ENCODE peak calls at places on chromosomes 13 and 19, in five cellular contexts. One of them, this sample, is unnamed.

GRCh38 chr19:47518139-47518538 is 3.3 kb upstream of the NAPA start:
- DNase-seq in HCT116: no peak
- DNase-seq in left ventricle myocardium inferior: no peak
- DNase-seq in cardiac fibroblast: no peak
- DNase-seq in endothelial cell: no peak
- DNase-seq in this sample: no peak

GRCh38 chr19:49515767-49516166 is 3.3 kb downstream of the FCGRT start:
- DNase-seq in HCT116: no peak
- DNase-seq in endothelial cell: no peak
- DNase-seq in left ventricle myocardium inferior: peak; percentile 51
- DNase-seq in cardiac fibroblast: peak; percentile 43
- DNase-seq in this sample: no peak

GRCh38 chr13:105702441-105702840 is 833.0 kb downstream of the EFNB2 start:
- DNase-seq in cardiac fibroblast: no peak
- DNase-seq in endothelial cell: no peak
- DNase-seq in left ventricle myocardium inferior: no peak
- DNase-seq in HCT116: no peak
- DNase-seq in this sample: no peak

GRCh38 chr13:114095486-114095885 is 36.9 kb downstream of the RASA3 start:
- DNase-seq in endothelial cell: no peak
- DNase-seq in HCT116: no peak
- DNase-seq in cardiac fibroblast: no peak
- DNase-seq in left ventricle myocardium inferior: no peak
- DNase-seq in this sample: no peak

GRCh38 chr13:88979465-88980180 is 1308.5 kb downstream of the SLITRK5 start:
- DNase-seq in left ventricle myocardium inferior: no peak
- DNase-seq in HCT116: no peak
- DNase-seq in cardiac fibroblast: no peak
- DNase-seq in endothelial cell: no peak
- DNase-seq in this sample: no peak

GRCh38 chr19:18770663-18771327 is 20.3 kb downstream of the COMP start:
- DNase-seq in left ventricle myocardium inferior: no peak
- DNase-seq in cardiac fibroblast: no peak
- DNase-seq in HCT116: no peak
- DNase-seq in endothelial cell: no peak
- DNase-seq in this sample: no peak

GRCh38 chr19:29535984-29536508 is 10.3 kb downstream of the VSTM2B start:
- DNase-seq in HCT116: no peak
- DNase-seq in left ventricle myocardium inferior: no peak
- DNase-seq in endothelial cell: no peak
- DNase-seq in cardiac fibroblast: no peak
- DNase-seq in this sample: no peak

GRCh38 chr13:86567119-86567518 is 767.9 kb upstream of the SLITRK6 start:
- DNase-seq in left ventricle myocardium inferior: no peak
- DNase-seq in HCT116: no peak
- DNase-seq in cardiac fibroblast: no peak
- DNase-seq in endothelial cell: no peak
- DNase-seq in this sample: no peak

GRCh38 chr13:44329909-44330545 is 43.6 kb upstream of the SERP2 start:
- DNase-seq in HCT116: no peak
- DNase-seq in left ventricle myocardium inferior: no peak
- DNase-seq in endothelial cell: no peak
- DNase-seq in cardiac fibroblast: no peak
- DNase-seq in this sample: no peak

GRCh38 chr19:45137179-45137761 is 23.5 kb downstream of the NKPD1 start:
- DNase-seq in endothelial cell: no peak
- DNase-seq in left ventricle myocardium inferior: peak; percentile 70
- DNase-seq in cardiac fibroblast: no peak
- DNase-seq in HCT116: no peak
- DNase-seq in this sample: no peak

GRCh38 chr19:29193116-29193515 is 19.8 kb downstream of the UQCRFS1 start:
- DNase-seq in cardiac fibroblast: no peak
- DNase-seq in endothelial cell: no peak
- DNase-seq in HCT116: no peak
- DNase-seq in left ventricle myocardium inferior: no peak
- DNase-seq in this sample: no peak

GRCh38 chr19:35332817-35333216 is 3.8 kb downstream of the CD22 start:
- DNase-seq in left ventricle myocardium inferior: no peak
- DNase-seq in cardiac fibroblast: no peak
- DNase-seq in HCT116: no peak
- DNase-seq in endothelial cell: no peak
- DNase-seq in this sample: no peak

GRCh38 chr13:41919031-41919740 is 41.7 kb downstream of the VWA8 start:
- DNase-seq in endothelial cell: no peak
- DNase-seq in HCT116: no peak
- DNase-seq in cardiac fibroblast: no peak
- DNase-seq in left ventricle myocardium inferior: no peak
- DNase-seq in this sample: no peak

GRCh38 chr19:8641908-8642547 is 11.6 kb downstream of the NFILZ start:
- DNase-seq in left ventricle myocardium inferior: no peak
- DNase-seq in cardiac fibroblast: peak; percentile 84
- DNase-seq in endothelial cell: peak; percentile 12
- DNase-seq in HCT116: peak; percentile 51
- DNase-seq in this sample: no peak

GRCh38 chr13:50124536-50125305 is 109.5 kb downstream of the KCNRG start:
- DNase-seq in endothelial cell: peak; percentile 65
- DNase-seq in cardiac fibroblast: peak; percentile 61
- DNase-seq in left ventricle myocardium inferior: peak; percentile 97
- DNase-seq in HCT116: no peak
- DNase-seq in this sample: peak; percentile 97

GRCh38 chr19:10419200-10419645 is 1.1 kb upstream of the PDE4A start:
- DNase-seq in HCT116: no peak
- DNase-seq in left ventricle myocardium inferior: no peak
- DNase-seq in endothelial cell: no peak
- DNase-seq in cardiac fibroblast: no peak
- DNase-seq in this sample: no peak

GRCh38 chr19:58450836-58451357 is 525 bp upstream of the ZNF324B start:
- DNase-seq in endothelial cell: no peak
- DNase-seq in cardiac fibroblast: no peak
- DNase-seq in left ventricle myocardium inferior: no peak
- DNase-seq in HCT116: no peak
- DNase-seq in this sample: no peak

GRCh38 chr13:26996965-26997752 is 174.5 kb downstream of the USP12 start:
- DNase-seq in endothelial cell: no peak
- DNase-seq in HCT116: no peak
- DNase-seq in cardiac fibroblast: peak; percentile 29
- DNase-seq in left ventricle myocardium inferior: no peak
- DNase-seq in this sample: no peak

GRCh38 chr13:28658539-28658795 is 463 bp upstream of the POMP start:
- DNase-seq in left ventricle myocardium inferior: no peak
- DNase-seq in cardiac fibroblast: no peak
- DNase-seq in HCT116: no peak
- DNase-seq in endothelial cell: no peak
- DNase-seq in this sample: no peak

GRCh38 chr19:40283414-40284250 is 1.5 kb downstream of the AKT2 start:
- DNase-seq in cardiac fibroblast: no peak
- DNase-seq in HCT116: no peak
- DNase-seq in endothelial cell: no peak
- DNase-seq in left ventricle myocardium inferior: no peak
- DNase-seq in this sample: no peak

GRCh38 chr19:16588089-16588823 is 16.0 kb upstream of the SLC35E1 start:
- DNase-seq in left ventricle myocardium inferior: no peak
- DNase-seq in endothelial cell: no peak
- DNase-seq in cardiac fibroblast: peak; percentile 43
- DNase-seq in HCT116: no peak
- DNase-seq in this sample: no peak

GRCh38 chr19:13029893-13030292 is 34.6 kb downstream of the NFIX start:
- DNase-seq in endothelial cell: peak; percentile 44
- DNase-seq in HCT116: no peak
- DNase-seq in left ventricle myocardium inferior: no peak
- DNase-seq in cardiac fibroblast: no peak
- DNase-seq in this sample: no peak

DNA sequence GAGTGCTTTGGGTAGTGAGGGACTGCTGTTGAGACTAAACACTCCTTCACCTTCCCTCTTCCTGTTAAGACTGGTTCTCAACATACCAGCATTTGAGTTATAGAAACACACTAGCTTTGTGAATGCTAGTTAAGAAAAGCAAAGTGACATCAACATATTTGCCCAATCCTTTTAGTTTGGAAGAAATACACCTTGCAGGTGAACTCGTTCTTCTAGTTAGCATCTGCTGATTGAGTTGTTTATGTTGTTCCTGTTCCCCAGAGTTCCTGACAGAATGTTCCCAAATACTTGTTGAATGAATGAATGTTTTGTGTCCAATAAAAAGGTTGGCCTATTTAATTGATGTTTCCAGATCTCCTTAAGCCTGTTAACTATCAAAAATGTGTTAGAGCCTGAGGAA is 7.1 kb downstream of the LMO7 start:
- DNase-seq in left ventricle myocardium inferior: no peak
- DNase-seq in HCT116: no peak
- DNase-seq in cardiac fibroblast: no peak
- DNase-seq in endothelial cell: no peak
- DNase-seq in this sample: no peak
- TF ChIP-seq CTCF in left ventricle myocardium inferior: no peak
- TF ChIP-seq CTCF in HCT116: no peak
- TF ChIP-seq CTCF in cardiac fibroblast: no peak
- TF ChIP-seq CTCF in endothelial cell: no peak
- TF ChIP-seq CTCF in this sample: no peak

GRCh38 chr13:67844544-67844943 is 614.4 kb upstream of the PCDH9 start:
- DNase-seq in left ventricle myocardium inferior: no peak
- DNase-seq in cardiac fibroblast: no peak
- DNase-seq in HCT116: no peak
- DNase-seq in endothelial cell: no peak
- DNase-seq in this sample: no peak

DNA sequence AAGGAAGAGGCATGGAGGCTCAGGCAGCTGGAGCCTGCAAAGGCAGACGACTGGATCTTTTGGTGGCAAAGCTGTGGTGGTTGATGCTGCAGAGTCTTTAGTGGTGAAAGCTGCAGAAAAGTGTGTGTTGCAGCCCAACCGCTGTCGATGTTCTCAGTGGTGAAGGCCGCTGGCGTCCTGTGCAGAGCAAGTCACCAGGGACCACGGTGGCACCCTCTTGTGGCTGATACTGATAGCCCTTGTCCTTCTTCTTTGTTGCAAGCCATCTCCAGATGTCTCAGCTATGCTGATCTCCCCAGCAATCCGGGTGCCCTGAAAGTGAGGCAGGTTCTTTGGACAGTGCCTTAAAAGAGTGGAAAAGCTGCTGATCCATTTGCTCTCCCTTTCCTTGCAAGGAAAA is 610.9 kb upstream of the PCDH9 start:
- DNase-seq in cardiac fibroblast: no peak
- DNase-seq in endothelial cell: no peak
- DNase-seq in left ventricle myocardium inferior: no peak
- DNase-seq in HCT116: no peak
- DNase-seq in this sample: no peak
- TF ChIP-seq CTCF in cardiac fibroblast: no peak
- TF ChIP-seq CTCF in endothelial cell: no peak
- TF ChIP-seq CTCF in left ventricle myocardium inferior: no peak
- TF ChIP-seq CTCF in HCT116: no peak
- TF ChIP-seq CTCF in this sample: no peak

GRCh38 chr19:17726136-17726741 is 7.0 kb downstream of the MAP1S start:
- DNase-seq in endothelial cell: no peak
- DNase-seq in left ventricle myocardium inferior: no peak
- DNase-seq in HCT116: no peak
- DNase-seq in cardiac fibroblast: no peak
- DNase-seq in this sample: no peak

GRCh38 chr19:17727843-17728242 is 8.6 kb downstream of the MAP1S start:
- DNase-seq in HCT116: no peak
- DNase-seq in left ventricle myocardium inferior: no peak
- DNase-seq in endothelial cell: no peak
- DNase-seq in cardiac fibroblast: no peak
- DNase-seq in this sample: no peak

GRCh38 chr19:17725422-17726078 is 6.3 kb downstream of the MAP1S start:
- DNase-seq in cardiac fibroblast: no peak
- DNase-seq in endothelial cell: no peak
- DNase-seq in left ventricle myocardium inferior: no peak
- DNase-seq in HCT116: no peak
- DNase-seq in this sample: no peak

GRCh38 chr19:17724655-17725054 is 5.4 kb downstream of the MAP1S start:
- DNase-seq in left ventricle myocardium inferior: no peak
- DNase-seq in HCT116: no peak
- DNase-seq in endothelial cell: no peak
- DNase-seq in cardiac fibroblast: no peak
- DNase-seq in this sample: no peak

DNA sequence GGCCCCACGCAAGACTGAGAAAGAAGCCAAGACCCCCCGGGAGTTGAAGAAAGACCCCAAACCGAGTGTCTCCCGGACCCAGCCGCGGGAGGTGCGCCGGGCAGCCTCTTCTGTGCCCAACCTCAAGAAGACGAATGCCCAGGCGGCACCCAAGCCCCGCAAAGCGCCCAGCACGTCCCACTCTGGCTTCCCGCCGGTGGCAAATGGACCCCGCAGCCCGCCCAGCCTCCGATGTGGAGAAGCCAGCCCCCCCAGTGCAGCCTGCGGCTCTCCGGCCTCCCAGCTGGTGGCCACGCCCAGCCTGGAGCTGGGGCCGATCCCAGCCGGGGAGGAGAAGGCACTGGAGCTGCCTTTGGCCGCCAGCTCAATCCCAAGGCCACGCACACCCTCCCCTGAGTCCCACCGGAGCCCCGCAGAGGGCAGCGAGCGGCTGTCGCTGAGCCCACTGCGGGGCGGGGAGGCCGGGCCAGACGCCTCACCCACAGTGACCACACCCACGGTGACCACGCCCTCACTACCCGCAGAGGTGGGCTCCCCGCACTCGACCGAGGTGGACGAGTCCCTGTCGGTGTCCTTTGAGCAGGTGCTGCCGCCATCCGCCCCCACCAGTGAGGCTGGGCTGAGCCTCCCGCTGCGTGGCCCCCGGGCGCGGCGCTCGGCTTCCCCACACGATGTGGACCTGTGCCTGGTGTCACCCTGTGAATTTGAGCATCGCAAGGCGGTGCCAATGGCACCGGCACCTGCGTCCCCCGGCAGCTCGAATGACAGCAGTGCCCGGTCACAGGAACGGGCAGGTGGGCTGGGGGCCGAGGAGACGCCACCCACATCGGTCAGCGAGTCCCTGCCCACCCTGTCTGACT is 7.9 kb downstream of the MAP1S start:
- DNase-seq in endothelial cell: no peak
- DNase-seq in cardiac fibroblast: no peak
- DNase-seq in left ventricle myocardium inferior: no peak
- DNase-seq in HCT116: no peak
- DNase-seq in this sample: no peak
- TF ChIP-seq CTCF in endothelial cell: no peak
- TF ChIP-seq CTCF in cardiac fibroblast: no peak
- TF ChIP-seq CTCF in left ventricle myocardium inferior: no peak
- TF ChIP-seq CTCF in HCT116: no peak
- TF ChIP-seq CTCF in this sample: no peak

GRCh38 chr13:108036411-108036810 is 178.9 kb downstream of the LIG4 start:
- DNase-seq in endothelial cell: no peak
- DNase-seq in cardiac fibroblast: no peak
- DNase-seq in HCT116: no peak
- DNase-seq in left ventricle myocardium inferior: no peak
- DNase-seq in this sample: no peak

GRCh38 chr13:108034909-108035308 is 180.4 kb downstream of the LIG4 start:
- DNase-seq in cardiac fibroblast: no peak
- DNase-seq in left ventricle myocardium inferior: no peak
- DNase-seq in endothelial cell: no peak
- DNase-seq in HCT116: no peak
- DNase-seq in this sample: no peak

GRCh38 chr13:108037348-108037747 is 178.0 kb downstream of the LIG4 start:
- DNase-seq in left ventricle myocardium inferior: no peak
- DNase-seq in HCT116: no peak
- DNase-seq in cardiac fibroblast: no peak
- DNase-seq in endothelial cell: no peak
- DNase-seq in this sample: no peak

GRCh38 chr13:108031859-108032258 is 183.5 kb downstream of the LIG4 start:
- DNase-seq in left ventricle myocardium inferior: no peak
- DNase-seq in cardiac fibroblast: no peak
- DNase-seq in endothelial cell: no peak
- DNase-seq in HCT116: no peak
- DNase-seq in this sample: no peak

GRCh38 chr13:108033800-108034707 is 181.3 kb downstream of the LIG4 start:
- DNase-seq in endothelial cell: no peak
- DNase-seq in HCT116: no peak
- DNase-seq in cardiac fibroblast: no peak
- DNase-seq in left ventricle myocardium inferior: no peak
- DNase-seq in this sample: no peak
- TF ChIP-seq CTCF in endothelial cell: no peak
- TF ChIP-seq CTCF in HCT116: no peak
- TF ChIP-seq CTCF in cardiac fibroblast: no peak
- TF ChIP-seq CTCF in left ventricle myocardium inferior: no peak
- TF ChIP-seq CTCF in this sample: no peak

This sample was measured in osteocyte.